ENCODE peak calls at places on chromosome 13, in four cellular contexts. F, G, P and M are unnamed samples.

GRCh38 chr13:84946144-84946543 is 853.1 kb downstream of the SLITRK6 start:
- DNase-seq in F (no peak), G (no peak), P (no peak), M (no peak)

GRCh38 chr13:75165543-75166230 is 316.3 kb downstream of the TBC1D4 start:
- DNase-seq in F (no peak), G (no peak), P (no peak), M (no peak)

GRCh38 chr13:50322006-50322405 is 306.8 kb downstream of the KCNRG start:
- DNase-seq in F (no peak), G (no peak), P (no peak), M (no peak)

GRCh38 chr13:112779856-112780604 is 90.2 kb downstream of the ATP11A start:
- DNase-seq in F (peak; percentile 42), G (no peak), P (no peak), M (peak; percentile 47)

GRCh38 chr13:58882556-58882955 is 1251.0 kb downstream of the PCDH17 start:
- DNase-seq in F (no peak), G (no peak), P (no peak), M (no peak)

GRCh38 chr13:94713556-94714182 is 1.3 kb upstream of the SOX21 start:
- DNase-seq in F (no peak), G (no peak), P (peak; percentile 61), M (no peak)

GRCh38 chr13:66461021-66461420 is 769.1 kb downstream of the PCDH9 start:
- DNase-seq in F (no peak), G (no peak), P (no peak), M (no peak)

GRCh38 chr13:39253774-39254173 is 215.5 kb downstream of the NHLRC3 start:
- DNase-seq in F (peak; percentile 21), G (no peak), P (no peak), M (no peak)

GRCh38 chr13:95608640-95609280 is 35.7 kb downstream of the DZIP1 start:
- DNase-seq in F (peak; percentile 36), G (no peak), P (no peak), M (no peak)

GRCh38 chr13:67557118-67557517 is 327.0 kb upstream of the PCDH9 start:
- DNase-seq in F (no peak), G (no peak), P (no peak), M (no peak)

GRCh38 chr13:60591348-60591747 is 194.3 kb downstream of the TDRD3 start:
- DNase-seq in F (peak; percentile 85), G (no peak), P (no peak), M (no peak)

GRCh38 chr13:102658678-102659077 is 36.2 kb downstream of the METTL21C start:
- DNase-seq in F (peak; percentile 15), G (no peak), P (no peak), M (no peak)

GRCh38 chr13:35252536-35253205 is 223.8 kb downstream of the MAB21L1 start:
- DNase-seq in F (no peak), G (no peak), P (peak; percentile 14), M (no peak)

GRCh38 chr13:41645313-41645712 is 188.0 kb downstream of the RGCC start:
- DNase-seq in F (peak; percentile 92), G (no peak), P (no peak), M (peak; percentile 65)

GRCh38 chr13:25046274-25046984 is 49.5 kb upstream of the PABPC3 start:
- DNase-seq in F (peak; percentile 3), G (no peak), P (peak; percentile 53), M (no peak)

GRCh38 chr13:112225429-112226090 is 150.6 kb upstream of the SPACA7 start:
- DNase-seq in F (no peak), G (no peak), P (no peak), M (no peak)

GRCh38 chr13:24038405-24038804 is 122.1 kb upstream of the SPATA13 start:
- DNase-seq in F (peak; percentile 76), G (no peak), P (no peak), M (peak; percentile 63)

GRCh38 chr13:91491980-91492379 is 93.6 kb downstream of the GPC5 start:
- DNase-seq in F (no peak), G (no peak), P (no peak), M (no peak)

GRCh38 chr13:99702687-99703319 is 201.5 kb downstream of the TM9SF2 start:
- DNase-seq in F (no peak), G (no peak), P (no peak), M (no peak)

GRCh38 chr13:40478775-40479174 is 187.7 kb downstream of the FOXO1 start:
- DNase-seq in F (no peak), G (no peak), P (no peak), M (no peak)

GRCh38 chr13:49584771-49585182 is 581 bp downstream of the RCBTB1 start:
- DNase-seq in F (peak; percentile 28), G (no peak), P (no peak), M (no peak)

GRCh38 chr13:99740261-99740979 is 231.1 kb downstream of the ZIC5 start:
- DNase-seq in F (peak; percentile 26), G (no peak), P (no peak), M (no peak)

GRCh38 chr13:43242040-43242439 is 218.7 kb downstream of the DNAJC15 start:
- DNase-seq in F (no peak), G (no peak), P (no peak), M (no peak)

GRCh38 chr13:36163809-36164308 is 32.7 kb upstream of the DCLK1 start:
- DNase-seq in F (peak; percentile 1), G (no peak), P (no peak), M (peak; percentile 76)

GRCh38 chr13:106587787-106588186 is 19.9 kb upstream of the ARGLU1 start:
- DNase-seq in F (no peak), G (no peak), P (no peak), M (peak; percentile 43)

GRCh38 chr13:43730642-43731041 is 56.1 kb downstream of the ENOX1 start:
- DNase-seq in F (peak; percentile 66), G (no peak), P (no peak), M (no peak)

GRCh38 chr13:75149781-75150180 is 332.2 kb downstream of the TBC1D4 start:
- DNase-seq in F (no peak), G (no peak), P (no peak), M (no peak)

GRCh38 chr13:96551540-96551939 is 442.7 kb downstream of the OXGR1 start:
- DNase-seq in F (no peak), G (no peak), P (no peak), M (no peak)

GRCh38 chr13:109000207-109000606 is 370.8 kb downstream of the MYO16 start:
- DNase-seq in F (no peak), G (no peak), P (no peak), M (no peak)

GRCh38 chr13:32302461-32302860 is 12.7 kb downstream of the ZAR1L start:
- DNase-seq in F (no peak), G (no peak), P (no peak), M (no peak)

GRCh38 chr13:109145631-109146030 is 516.2 kb downstream of the MYO16 start:
- DNase-seq in F (peak; percentile 86), G (no peak), P (no peak), M (peak; percentile 64)

GRCh38 chr13:42330991-42331390 is 59.0 kb downstream of the AKAP11 start:
- DNase-seq in F (peak; percentile 54), G (no peak), P (no peak), M (no peak)

GRCh38 chr13:98208606-98209005 is 31.5 kb upstream of the RNF113B start:
- DNase-seq in F (peak; percentile 15), G (no peak), P (no peak), M (no peak)

GRCh38 chr13:98203641-98204326 is 26.7 kb upstream of the RNF113B start:
- DNase-seq in F (peak; percentile 58), G (no peak), P (no peak), M (no peak)

GRCh38 chr13:98204546-98204945 is 27.5 kb upstream of the RNF113B start:
- DNase-seq in F (no peak), G (no peak), P (no peak), M (no peak)

GRCh38 chr13:98206946-98207345 is 29.9 kb upstream of the RNF113B start:
- DNase-seq in F (peak; percentile 91), G (no peak), P (no peak), M (no peak)

GRCh38 chr13:98207411-98207810 is 30.3 kb upstream of the RNF113B start:
- DNase-seq in F (peak; percentile 48), G (no peak), P (no peak), M (no peak)
- H3K27ac ChIP-seq in F (peak overlapping the region; percentile 76), G (no peak overlapping the region), P (no peak overlapping the region), M (peak overlapping the region; percentile 20)

GRCh38 chr13:77916481-77916880 is 2.1 kb downstream of the EDNRB start:
- DNase-seq in F (no peak), G (no peak), P (no peak), M (no peak)

GRCh38 chr13:77919351-77920294 is 992 bp upstream of the EDNRB start:
- DNase-seq in F (peak; percentile 55), G (no peak), P (peak; percentile 73), M (no peak)

GRCh38 chr13:77915676-77916075 is 3.0 kb downstream of the EDNRB start:
- DNase-seq in F (no peak), G (no peak), P (no peak), M (no peak)

DNA sequence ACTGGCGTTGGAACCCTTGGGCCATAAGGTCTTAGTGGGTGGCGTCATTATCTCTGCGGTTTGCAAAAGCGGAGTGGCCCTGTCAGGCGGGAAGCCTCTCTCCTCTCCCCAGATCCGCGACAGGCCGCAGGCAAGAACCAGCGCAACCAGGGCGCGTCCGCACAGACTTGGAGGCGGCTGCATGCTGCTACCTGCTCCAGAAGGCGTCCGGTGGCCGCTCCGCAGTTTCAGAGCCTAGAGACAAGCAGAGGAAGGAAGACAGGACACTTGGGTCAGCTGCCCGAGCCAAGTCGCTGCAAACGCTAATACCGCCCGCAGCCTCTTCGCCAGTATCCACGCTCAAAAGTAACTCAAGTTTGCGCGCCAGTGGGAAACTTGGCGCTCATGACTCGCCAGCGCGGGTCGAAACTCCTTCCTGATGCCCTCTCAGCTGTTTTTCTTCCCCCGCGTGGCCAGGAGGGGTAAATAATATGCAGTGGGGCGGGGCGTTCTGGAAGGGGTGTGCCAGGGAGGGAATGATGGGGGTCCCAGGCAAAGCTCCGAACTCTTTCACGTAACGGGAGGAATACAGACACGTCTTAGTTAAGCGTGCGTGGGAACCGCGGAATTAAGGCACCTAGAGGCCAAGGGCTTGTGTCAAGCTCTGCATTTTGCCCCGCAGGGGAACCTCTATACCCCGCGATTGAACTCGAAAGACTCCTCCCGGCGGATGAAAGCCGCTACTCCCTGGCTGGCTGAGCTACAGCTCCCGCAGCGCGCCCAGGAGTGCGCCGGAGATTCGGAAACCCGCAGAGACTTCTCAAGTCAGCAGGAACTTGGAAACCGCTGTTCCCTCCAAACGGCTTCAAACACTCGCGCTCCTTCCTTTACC is at the start of gene EDNRB:
- DNase-seq in F (peak; percentile 62), G (no peak), P (peak; percentile 62), M (no peak)
- H3K27ac ChIP-seq in F (no peak within 1 kb of the TSS), G (no peak within 1 kb of the TSS), P (no peak within 1 kb of the TSS), M (no peak within 1 kb of the TSS)

GRCh38 chr13:98524793-98525192 is 52.1 kb downstream of the STK24 start:
- DNase-seq in F (no peak), G (no peak), P (no peak), M (no peak)

GRCh38 chr13:98523455-98524102 is 53.3 kb downstream of the STK24 start:
- DNase-seq in F (no peak), G (no peak), P (no peak), M (no peak)

GRCh38 chr13:98525852-98526512 is 50.9 kb downstream of the STK24 start:
- DNase-seq in F (no peak), G (no peak), P (no peak), M (no peak)

GRCh38 chr13:98525452-98525851 is 51.5 kb downstream of the STK24 start:
- DNase-seq in F (no peak), G (no peak), P (no peak), M (no peak)

GRCh38 chr13:98524391-98524790 is 52.5 kb downstream of the STK24 start:
- DNase-seq in F (no peak), G (no peak), P (no peak), M (no peak)
- H3K27ac ChIP-seq in F (no peak overlapping the region), G (peak overlapping the region; percentile 26), P (no peak overlapping the region), M (no peak overlapping the region)

GRCh38 chr13:71249031-71249430 is 618.0 kb downstream of the DACH1 start:
- DNase-seq in F (no peak), G (no peak), P (no peak), M (no peak)
- H3K27ac ChIP-seq in F (no peak overlapping the region), G (no peak overlapping the region), P (no peak overlapping the region), M (no peak overlapping the region)